ENCODE peak calls at places on chromosomes 6 and 20, in six cellular contexts. K, U, N, W, S and J are unnamed samples.

GRCh38 chr20:63054103-63054474 is 47.3 kb upstream of the BHLHE23 start:
- DNase-seq in K (peak; percentile 14), U (no peak), N (no peak), W (no peak), S (no peak), J (no peak)

GRCh38 chr6:47454713-47455396 is 22.7 kb upstream of the CD2AP start:
- DNase-seq in K (no peak), U (no peak), N (no peak), W (no peak), S (no peak), J (no peak)

GRCh38 chr6:101393291-101394251 is at the start of gene GRIK2:
- DNase-seq in K (peak; percentile 58), U (no peak), N (peak; percentile 39), W (peak; percentile 77), S (peak; percentile 3), J (no peak)

GRCh38 chr20:2816030-2816582 is at the start of gene TMEM239:
- DNase-seq in K (no peak), U (no peak), N (no peak), W (no peak), S (no peak), J (no peak)

GRCh38 chr20:35702051-35702823 is 3.0 kb downstream of the ROMO1 start:
- DNase-seq in K (no peak), U (no peak), N (no peak), W (no peak), S (no peak), J (no peak)

GRCh38 chr6:125747589-125748533 is 1.6 kb upstream of the HEY2 start:
- DNase-seq in K (peak; percentile 80), U (no peak), N (peak; percentile 47), W (peak; percentile 88), S (peak; percentile 32), J (peak; percentile 53)

GRCh38 chr6:36920546-36920945 is 34.0 kb upstream of the PI16 start:
- DNase-seq in K (no peak), U (no peak), N (no peak), W (no peak), S (no peak), J (no peak)

GRCh38 chr6:159117031-159117430 is 52.2 kb upstream of the FNDC1 start:
- DNase-seq in K (no peak), U (no peak), N (no peak), W (no peak), S (no peak), J (peak; percentile 74)

GRCh38 chr6:104789770-104790190 is 69.9 kb downstream of the HACE1 start:
- DNase-seq in K (no peak), U (no peak), N (no peak), W (no peak), S (peak; percentile 43), J (no peak)

GRCh38 chr6:135438907-135439535 is 58.5 kb downstream of the AHI1 start:
- DNase-seq in K (no peak), U (no peak), N (no peak), W (no peak), S (peak; percentile 34), J (no peak)

GRCh38 chr6:37695273-37695672 is 2.4 kb downstream of the MDGA1 start:
- DNase-seq in K (no peak), U (no peak), N (no peak), W (no peak), S (no peak), J (no peak)

GRCh38 chr20:17611540-17612286 is 41.8 kb downstream of the DSTN start:
- DNase-seq in K (peak; percentile 58), U (no peak), N (peak; percentile 32), W (peak; percentile 80), S (peak; percentile 28), J (no peak)

DNA sequence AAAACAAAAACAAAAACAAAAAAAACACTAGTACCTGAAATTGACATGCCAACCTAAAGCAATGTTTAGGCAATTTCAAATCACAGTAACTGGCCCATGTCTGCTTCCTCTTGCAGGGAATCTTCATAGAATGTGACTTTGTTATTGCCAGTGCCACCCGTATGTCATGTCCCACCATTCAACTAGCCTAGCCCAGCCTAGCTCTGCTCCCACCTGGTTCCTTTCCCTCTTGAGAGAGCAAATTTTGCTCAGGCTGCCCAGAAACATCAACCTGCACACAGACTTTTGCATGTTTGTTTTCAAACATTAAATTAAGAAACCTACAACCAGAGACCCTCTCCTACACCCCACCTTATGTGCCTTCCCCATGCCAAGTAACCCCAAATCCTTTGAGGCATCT is 124.8 kb upstream of the SLC2A12 start:
- DNase-seq in K (no peak), U (no peak), N (no peak), W (no peak), S (no peak), J (no peak)
- H3K27ac ChIP-seq in K (peak overlapping the region; percentile 99), U (no peak overlapping the region), N (peak overlapping the region; percentile 55), W (peak overlapping the region; percentile 99), S (peak overlapping the region; percentile 89), J (peak overlapping the region; percentile 96)

DNA sequence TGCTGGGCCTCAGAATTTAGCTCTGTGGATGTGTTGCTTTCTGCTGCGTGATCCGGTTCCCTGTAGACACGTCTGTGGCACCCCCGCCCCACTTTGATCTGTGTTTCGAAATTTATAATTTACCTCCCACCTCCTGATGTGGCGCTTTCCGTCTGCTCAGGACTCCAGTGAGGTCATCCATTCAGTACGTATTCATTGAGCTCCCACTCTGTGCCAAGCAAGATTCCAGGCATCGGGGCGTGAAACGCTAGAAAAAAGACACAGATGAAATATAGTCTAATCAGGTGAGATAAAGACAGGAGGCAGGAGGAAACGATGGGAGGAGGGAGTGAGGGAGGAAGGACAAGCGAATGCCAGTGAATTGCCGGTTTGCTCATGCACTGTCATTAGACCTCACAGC is 431.9 kb upstream of the SULF2 start:
- DNase-seq in K (no peak), U (no peak), N (no peak), W (no peak), S (no peak), J (no peak)
- H3K27ac ChIP-seq in K (no peak overlapping the region), U (no peak overlapping the region), N (no peak overlapping the region), W (no peak overlapping the region), S (no peak overlapping the region), J (no peak overlapping the region)

GRCh38 chr6:14857501-14857900 is 388.4 kb upstream of the JARID2 start:
- DNase-seq in K (peak; percentile 68), U (peak; percentile 66), N (no peak), W (peak; percentile 81), S (no peak), J (no peak)

GRCh38 chr6:14858808-14859207 is 387.1 kb upstream of the JARID2 start:
- DNase-seq in K (no peak), U (no peak), N (no peak), W (no peak), S (no peak), J (no peak)

GRCh38 chr6:14863896-14864850 is 381.7 kb upstream of the JARID2 start:
- DNase-seq in K (no peak), U (no peak), N (no peak), W (no peak), S (no peak), J (no peak)

GRCh38 chr6:14862845-14863244 is 383.0 kb upstream of the JARID2 start:
- DNase-seq in K (no peak), U (no peak), N (no peak), W (no peak), S (no peak), J (no peak)

GRCh38 chr6:14861491-14861943 is 384.4 kb upstream of the JARID2 start:
- DNase-seq in K (no peak), U (no peak), N (no peak), W (no peak), S (no peak), J (no peak)
- H3K27ac ChIP-seq in K (no peak overlapping the region), U (no peak overlapping the region), N (no peak overlapping the region), W (no peak overlapping the region), S (no peak overlapping the region), J (no peak overlapping the region)

GRCh38 chr6:132491303-132491702 is 21.6 kb downstream of the STX7 start:
- DNase-seq in K (no peak), U (no peak), N (peak; percentile 50), W (no peak), S (no peak), J (no peak)

GRCh38 chr6:132491881-132492280 is 21.0 kb downstream of the STX7 start:
- DNase-seq in K (no peak), U (no peak), N (no peak), W (no peak), S (no peak), J (no peak)

GRCh38 chr6:132489376-132489775 is 23.5 kb downstream of the STX7 start:
- DNase-seq in K (no peak), U (no peak), N (no peak), W (no peak), S (no peak), J (no peak)

GRCh38 chr6:132490024-132490423 is 22.9 kb downstream of the STX7 start:
- DNase-seq in K (no peak), U (no peak), N (no peak), W (peak; percentile 41), S (no peak), J (no peak)

GRCh38 chr6:132490478-132491204 is 22.3 kb downstream of the STX7 start:
- DNase-seq in K (no peak), U (no peak), N (peak; percentile 35), W (peak; percentile 16), S (no peak), J (no peak)
- H3K27ac ChIP-seq in K (peak overlapping the region; percentile 58), U (no peak overlapping the region), N (peak overlapping the region; percentile 6), W (peak overlapping the region; percentile 57), S (no peak overlapping the region), J (no peak overlapping the region)